ENCODE peak calls at places on chromosomes 12 and 14, in eight cellular contexts. N is fibroblast of pulmonary artery, S is AG04449, R is A549, A is head of caudate nucleus, V is M059J, K is Calu3, L is mucosa of descending colon. Q is an unnamed sample.

GRCh38 chr14:42110167-42110566 is 503.5 kb downstream of the LRFN5 start:
- DNase-seq in S (peak), R (peak), K (no peak), L (no peak), V (peak), N (peak), A (no peak), Q (no peak)

GRCh38 chr12:127401005-127401404 is 866.0 kb upstream of the TMEM132C start:
- DNase-seq in A (no peak), N (peak), R (no peak), V (peak), L (no peak), K (no peak), S (no peak), Q (no peak)

GRCh38 chr14:77561881-77562280 is 54.6 kb downstream of the SPTLC2 start:
- DNase-seq in S (no peak), V (no peak), L (no peak), N (no peak), K (no peak), A (no peak), R (no peak), Q (no peak)

GRCh38 chr14:84390010-84390409 is 1139.9 kb upstream of the FLRT2 start:
- DNase-seq in N (no peak), R (no peak), V (no peak), A (no peak), L (no peak), S (no peak), K (no peak), Q (no peak)

GRCh38 chr14:54117401-54117800 is 160.8 kb upstream of the BMP4 start:
- DNase-seq in R (no peak), A (no peak), S (no peak), N (no peak), K (no peak), V (no peak), L (no peak), Q (no peak)

GRCh38 chr14:68513838-68514610 is 278.8 kb downstream of the ZFP36L1 start:
- DNase-seq in R (no peak), K (no peak), V (no peak), L (no peak), N (no peak), S (no peak), A (no peak), Q (no peak)

GRCh38 chr12:106078358-106079025 is 60.3 kb downstream of the NUAK1 start:
- DNase-seq in A (peak), K (no peak), L (peak), V (peak), S (peak), R (peak), N (peak), Q (no peak)

GRCh38 chr12:81797100-81797499 is 38.0 kb upstream of the PPFIA2 start:
- DNase-seq in V (no peak), N (peak), R (peak), S (no peak), K (no peak), A (no peak), L (no peak), Q (no peak)

GRCh38 chr12:57085999-57086950 is 2.6 kb upstream of the NAB2 start:
- DNase-seq in L (no peak), N (peak), A (peak), R (peak), K (peak), S (no peak), V (peak), Q (peak)

GRCh38 chr12:57240069-57240921 is 10.7 kb downstream of the STAC3 start:
- DNase-seq in N (peak), K (peak), A (peak), R (peak), V (peak), L (peak), S (no peak), Q (no peak)

GRCh38 chr14:89807905-89808304 is 146.6 kb downstream of the EFCAB11 start:
- DNase-seq in A (no peak), V (no peak), R (no peak), N (no peak), K (no peak), S (no peak), L (no peak), Q (no peak)

GRCh38 chr12:82279597-82279996 is 78.6 kb downstream of the CCDC59 start:
- DNase-seq in N (no peak), L (no peak), R (no peak), V (no peak), S (no peak), K (no peak), A (no peak), Q (no peak)

GRCh38 chr14:93035917-93036651 is 79.6 kb downstream of the ITPK1 start:
- DNase-seq in A (peak), S (no peak), K (peak), N (peak), V (peak), L (no peak), R (peak), Q (no peak)

GRCh38 chr12:130632582-130633174 is 83.4 kb downstream of the RIMBP2 start:
- DNase-seq in K (no peak), N (no peak), S (no peak), A (no peak), V (no peak), L (no peak), R (no peak), Q (no peak)

GRCh38 chr12:63045020-63045860 is 105.8 kb downstream of the AVPR1A start:
- DNase-seq in S (peak), L (no peak), V (peak), K (no peak), N (peak), A (no peak), R (peak), Q (no peak)

GRCh38 chr12:64237382-64237781 is 15.3 kb upstream of the KICS2 start:
- DNase-seq in K (no peak), S (no peak), L (no peak), R (no peak), A (no peak), N (no peak), V (no peak), Q (no peak)

GRCh38 chr12:20395791-20396550 is 27.6 kb downstream of the PDE3A start:
- DNase-seq in V (no peak), S (no peak), A (no peak), L (no peak), R (no peak), N (no peak), K (no peak), Q (no peak)

GRCh38 chr12:19045421-19045820 is 84.1 kb upstream of the PLEKHA5 start:
- DNase-seq in V (no peak), L (no peak), A (no peak), S (no peak), K (no peak), R (no peak), N (peak), Q (no peak)

GRCh38 chr12:62512901-62513300 is 46.3 kb downstream of the MON2 start:
- DNase-seq in S (no peak), A (no peak), V (no peak), K (no peak), R (no peak), N (no peak), L (no peak), Q (no peak)